ENCODE peak calls at places on chromosome 19, in six cellular contexts. One of them, this sample, is unnamed.

GRCh38 chr19:13297023-13297422 is 146.8 kb downstream of the IER2 start:
- DNase-seq in mammary epithelial cell: no peak
- DNase-seq in cardiac muscle cell: no peak
- DNase-seq in ascending aorta: no peak
- DNase-seq in NB4: no peak
- DNase-seq in endothelial cell of umbilical vein: no peak
- DNase-seq in this sample: no peak

GRCh38 chr19:5193192-5193591 is 147.4 kb downstream of the PTPRS start:
- DNase-seq in mammary epithelial cell: no peak
- DNase-seq in NB4: no peak
- DNase-seq in cardiac muscle cell: no peak
- DNase-seq in endothelial cell of umbilical vein: no peak
- DNase-seq in ascending aorta: no peak
- DNase-seq in this sample: no peak

GRCh38 chr19:3664879-3665642 is 35.2 kb downstream of the PIP5K1C start:
- DNase-seq in ascending aorta: no peak
- DNase-seq in endothelial cell of umbilical vein: no peak
- DNase-seq in cardiac muscle cell: no peak
- DNase-seq in mammary epithelial cell: no peak
- DNase-seq in NB4: no peak
- DNase-seq in this sample: no peak

GRCh38 chr19:38849746-38850230 is at the start of gene HNRNPL:
- DNase-seq in ascending aorta: no peak
- DNase-seq in cardiac muscle cell: no peak
- DNase-seq in mammary epithelial cell: no peak
- DNase-seq in NB4: no peak
- DNase-seq in endothelial cell of umbilical vein: no peak
- DNase-seq in this sample: peak; percentile 99

GRCh38 chr19:45331411-45331810 is 8.7 kb upstream of the CKM start:
- DNase-seq in cardiac muscle cell: no peak
- DNase-seq in NB4: no peak
- DNase-seq in ascending aorta: no peak
- DNase-seq in endothelial cell of umbilical vein: no peak
- DNase-seq in mammary epithelial cell: no peak
- DNase-seq in this sample: no peak

GRCh38 chr19:3367572-3368440 is 1.4 kb downstream of the NFIC start:
- DNase-seq in ascending aorta: no peak
- DNase-seq in mammary epithelial cell: peak; percentile 24
- DNase-seq in endothelial cell of umbilical vein: no peak
- DNase-seq in cardiac muscle cell: no peak
- DNase-seq in NB4: no peak
- DNase-seq in this sample: no peak

GRCh38 chr19:27741236-27741635 is 1471.7 kb downstream of the UQCRFS1 start:
- DNase-seq in mammary epithelial cell: no peak
- DNase-seq in endothelial cell of umbilical vein: no peak
- DNase-seq in ascending aorta: no peak
- DNase-seq in cardiac muscle cell: no peak
- DNase-seq in NB4: no peak
- DNase-seq in this sample: peak; percentile 11

GRCh38 chr19:6101991-6102390 is 8.3 kb downstream of the RFX2 start:
- DNase-seq in endothelial cell of umbilical vein: peak; percentile 21
- DNase-seq in mammary epithelial cell: no peak
- DNase-seq in NB4: peak; percentile 53
- DNase-seq in ascending aorta: no peak
- DNase-seq in cardiac muscle cell: no peak
- DNase-seq in this sample: no peak

GRCh38 chr19:14354445-14354844 is 26.8 kb upstream of the ADGRE5 start:
- DNase-seq in NB4: no peak
- DNase-seq in cardiac muscle cell: no peak
- DNase-seq in mammary epithelial cell: no peak
- DNase-seq in endothelial cell of umbilical vein: no peak
- DNase-seq in ascending aorta: no peak
- DNase-seq in this sample: no peak

GRCh38 chr19:53157601-53158000 is 1.3 kb downstream of the ZNF347 start:
- DNase-seq in cardiac muscle cell: peak; percentile 17
- DNase-seq in NB4: no peak
- DNase-seq in ascending aorta: no peak
- DNase-seq in mammary epithelial cell: peak; percentile 12
- DNase-seq in endothelial cell of umbilical vein: no peak
- DNase-seq in this sample: no peak

GRCh38 chr19:38031423-38031770 is 124.4 kb downstream of the SIPA1L3 start:
- DNase-seq in mammary epithelial cell: no peak
- DNase-seq in cardiac muscle cell: no peak
- DNase-seq in NB4: no peak
- DNase-seq in ascending aorta: no peak
- DNase-seq in endothelial cell of umbilical vein: peak; percentile 63
- DNase-seq in this sample: no peak

GRCh38 chr19:42216653-42217521 is 590 bp downstream of the DEDD2 start:
- DNase-seq in ascending aorta: no peak
- DNase-seq in mammary epithelial cell: peak; percentile 53
- DNase-seq in NB4: peak; percentile 49
- DNase-seq in endothelial cell of umbilical vein: peak; percentile 47
- DNase-seq in cardiac muscle cell: peak; percentile 74
- DNase-seq in this sample: no peak

GRCh38 chr19:51689751-51690358 is 3.3 kb upstream of the SPACA6 start:
- DNase-seq in NB4: no peak
- DNase-seq in mammary epithelial cell: no peak
- DNase-seq in ascending aorta: no peak
- DNase-seq in cardiac muscle cell: peak; percentile 85
- DNase-seq in endothelial cell of umbilical vein: peak; percentile 37
- DNase-seq in this sample: peak; percentile 39

GRCh38 chr19:36256064-36256463 is 41.2 kb downstream of the ZNF146 start:
- DNase-seq in ascending aorta: no peak
- DNase-seq in NB4: no peak
- DNase-seq in cardiac muscle cell: no peak
- DNase-seq in mammary epithelial cell: no peak
- DNase-seq in endothelial cell of umbilical vein: no peak
- DNase-seq in this sample: no peak

GRCh38 chr19:42352216-42352892 is 26.9 kb downstream of the MEGF8 start:
- DNase-seq in mammary epithelial cell: peak; percentile 2
- DNase-seq in endothelial cell of umbilical vein: no peak
- DNase-seq in ascending aorta: no peak
- DNase-seq in NB4: no peak
- DNase-seq in cardiac muscle cell: no peak
- DNase-seq in this sample: no peak

GRCh38 chr19:12166596-12166995 is 3.7 kb downstream of the ZNF136 start:
- DNase-seq in ascending aorta: no peak
- DNase-seq in cardiac muscle cell: no peak
- DNase-seq in mammary epithelial cell: no peak
- DNase-seq in endothelial cell of umbilical vein: no peak
- DNase-seq in NB4: no peak
- DNase-seq in this sample: no peak

GRCh38 chr19:55390461-55390880 is 4.7 kb downstream of the RPL28 start:
- DNase-seq in NB4: no peak
- DNase-seq in mammary epithelial cell: no peak
- DNase-seq in ascending aorta: no peak
- DNase-seq in cardiac muscle cell: no peak
- DNase-seq in endothelial cell of umbilical vein: no peak
- DNase-seq in this sample: no peak

GRCh38 chr19:16608290-16608704 is 19.7 kb downstream of the MED26 start:
- DNase-seq in endothelial cell of umbilical vein: peak; percentile 75
- DNase-seq in cardiac muscle cell: no peak
- DNase-seq in NB4: peak; percentile 38
- DNase-seq in ascending aorta: no peak
- DNase-seq in mammary epithelial cell: peak; percentile 64
- DNase-seq in this sample: no peak

GRCh38 chr19:28960986-28961705 is 251.8 kb downstream of the UQCRFS1 start:
- DNase-seq in endothelial cell of umbilical vein: no peak
- DNase-seq in mammary epithelial cell: peak; percentile 1
- DNase-seq in cardiac muscle cell: no peak
- DNase-seq in NB4: no peak
- DNase-seq in ascending aorta: no peak
- DNase-seq in this sample: no peak

GRCh38 chr19:38657633-38658222 is 10.3 kb downstream of the ACTN4 start:
- DNase-seq in mammary epithelial cell: peak; percentile 99
- DNase-seq in ascending aorta: no peak
- DNase-seq in endothelial cell of umbilical vein: peak; percentile 36
- DNase-seq in cardiac muscle cell: no peak
- DNase-seq in NB4: no peak
- DNase-seq in this sample: no peak

GRCh38 chr19:3062165-3063105 is at the start of gene TLE5:
- DNase-seq in ascending aorta: no peak
- DNase-seq in NB4: peak; percentile 54
- DNase-seq in mammary epithelial cell: no peak
- DNase-seq in cardiac muscle cell: peak; percentile 73
- DNase-seq in endothelial cell of umbilical vein: peak; percentile 28
- DNase-seq in this sample: peak; percentile 49

GRCh38 chr19:5992756-5993155 is 14.8 kb upstream of the RANBP3 start:
- DNase-seq in ascending aorta: no peak
- DNase-seq in mammary epithelial cell: no peak
- DNase-seq in endothelial cell of umbilical vein: no peak
- DNase-seq in NB4: no peak
- DNase-seq in cardiac muscle cell: no peak
- DNase-seq in this sample: no peak

GRCh38 chr19:33374406-33374703 is 846 bp downstream of the CEBPG start:
- DNase-seq in NB4: peak; percentile 35
- DNase-seq in endothelial cell of umbilical vein: no peak
- DNase-seq in mammary epithelial cell: peak; percentile 35
- DNase-seq in cardiac muscle cell: peak; percentile 42
- DNase-seq in ascending aorta: no peak
- DNase-seq in this sample: no peak

GRCh38 chr19:58091251-58091995 is 6.6 kb downstream of the ZSCAN18 start:
- DNase-seq in NB4: no peak
- DNase-seq in cardiac muscle cell: no peak
- DNase-seq in ascending aorta: no peak
- DNase-seq in mammary epithelial cell: no peak
- DNase-seq in endothelial cell of umbilical vein: no peak
- DNase-seq in this sample: no peak

GRCh38 chr19:37902668-37903067 is 3.7 kb downstream of the WDR87 start:
- DNase-seq in NB4: peak; percentile 76
- DNase-seq in ascending aorta: no peak
- DNase-seq in endothelial cell of umbilical vein: peak; percentile 73
- DNase-seq in cardiac muscle cell: peak; percentile 95
- DNase-seq in mammary epithelial cell: peak; percentile 66
- DNase-seq in this sample: peak; percentile 85

GRCh38 chr19:31296741-31297390 is 52.4 kb downstream of the TSHZ3 start:
- DNase-seq in endothelial cell of umbilical vein: no peak
- DNase-seq in cardiac muscle cell: no peak
- DNase-seq in ascending aorta: no peak
- DNase-seq in mammary epithelial cell: no peak
- DNase-seq in NB4: no peak
- DNase-seq in this sample: no peak

GRCh38 chr19:55603581-55604292 is 1.7 kb upstream of the ZNF865 start:
- DNase-seq in ascending aorta: no peak
- DNase-seq in NB4: no peak
- DNase-seq in mammary epithelial cell: no peak
- DNase-seq in cardiac muscle cell: no peak
- DNase-seq in endothelial cell of umbilical vein: no peak
- DNase-seq in this sample: no peak

GRCh38 chr19:10620786-10621185 is 4.6 kb upstream of the SLC44A2 start:
- DNase-seq in cardiac muscle cell: no peak
- DNase-seq in ascending aorta: no peak
- DNase-seq in endothelial cell of umbilical vein: no peak
- DNase-seq in mammary epithelial cell: no peak
- DNase-seq in NB4: no peak
- DNase-seq in this sample: no peak

GRCh38 chr19:10621966-10622365 is 3.4 kb upstream of the SLC44A2 start:
- DNase-seq in mammary epithelial cell: no peak
- DNase-seq in ascending aorta: no peak
- DNase-seq in endothelial cell of umbilical vein: no peak
- DNase-seq in NB4: no peak
- DNase-seq in cardiac muscle cell: no peak
- DNase-seq in this sample: no peak

GRCh38 chr19:10624585-10624984 is 768 bp upstream of the SLC44A2 start:
- DNase-seq in cardiac muscle cell: no peak
- DNase-seq in mammary epithelial cell: no peak
- DNase-seq in ascending aorta: no peak
- DNase-seq in NB4: no peak
- DNase-seq in endothelial cell of umbilical vein: no peak
- DNase-seq in this sample: no peak

GRCh38 chr19:10625003-10625761 is at the start of gene SLC44A2:
- DNase-seq in cardiac muscle cell: peak; percentile 91
- DNase-seq in ascending aorta: no peak
- DNase-seq in endothelial cell of umbilical vein: peak; percentile 41
- DNase-seq in mammary epithelial cell: peak; percentile 77
- DNase-seq in NB4: no peak
- DNase-seq in this sample: peak; percentile 85

GRCh38 chr19:10625762-10626138 is 397 bp downstream of the SLC44A2 start:
- DNase-seq in endothelial cell of umbilical vein: no peak
- DNase-seq in cardiac muscle cell: no peak
- DNase-seq in ascending aorta: no peak
- DNase-seq in mammary epithelial cell: no peak
- DNase-seq in NB4: no peak
- DNase-seq in this sample: no peak
- H3K4me3 ChIP-seq in endothelial cell of umbilical vein: peak overlapping the region; percentile 33
- H3K4me3 ChIP-seq in cardiac muscle cell: peak overlapping the region; percentile 51
- H3K4me3 ChIP-seq in ascending aorta: peak overlapping the region; percentile 67
- H3K4me3 ChIP-seq in mammary epithelial cell: peak overlapping the region; percentile 88
- H3K4me3 ChIP-seq in NB4: no peak overlapping the region
- H3K4me3 ChIP-seq in this sample: peak overlapping the region; percentile 71

GRCh38 chr19:725461-726089 is 16.8 kb downstream of the PALM start:
- DNase-seq in cardiac muscle cell: no peak
- DNase-seq in NB4: no peak
- DNase-seq in mammary epithelial cell: no peak
- DNase-seq in ascending aorta: no peak
- DNase-seq in endothelial cell of umbilical vein: no peak
- DNase-seq in this sample: no peak
- TF ChIP-seq CTCF in cardiac muscle cell: no peak
- TF ChIP-seq CTCF in NB4: no peak
- TF ChIP-seq CTCF in mammary epithelial cell: no peak
- TF ChIP-seq CTCF in ascending aorta: no peak
- TF ChIP-seq CTCF in endothelial cell of umbilical vein: no peak
- TF ChIP-seq CTCF in this sample: no peak

GRCh38 chr19:46860846-46861690 is at the start of gene ARHGAP35:
- DNase-seq in endothelial cell of umbilical vein: no peak
- DNase-seq in ascending aorta: no peak
- DNase-seq in NB4: peak; percentile 68
- DNase-seq in cardiac muscle cell: no peak
- DNase-seq in mammary epithelial cell: no peak
- DNase-seq in this sample: no peak
- H3K4me3 ChIP-seq in endothelial cell of umbilical vein: peak within 1 kb of the TSS; percentile 81
- H3K4me3 ChIP-seq in ascending aorta: peak within 1 kb of the TSS; percentile 85
- H3K4me3 ChIP-seq in NB4: peak within 1 kb of the TSS; percentile 84
- H3K4me3 ChIP-seq in cardiac muscle cell: peak within 1 kb of the TSS; percentile 66
- H3K4me3 ChIP-seq in mammary epithelial cell: peak within 1 kb of the TSS; percentile 76
- H3K4me3 ChIP-seq in this sample: peak within 1 kb of the TSS; percentile 79

GRCh38 chr19:43409415-43409814 is 5.3 kb upstream of the TEX101 start:
- DNase-seq in ascending aorta: no peak
- DNase-seq in cardiac muscle cell: no peak
- DNase-seq in mammary epithelial cell: no peak
- DNase-seq in endothelial cell of umbilical vein: no peak
- DNase-seq in NB4: no peak
- DNase-seq in this sample: no peak

GRCh38 chr19:43407416-43408005 is 7.2 kb upstream of the TEX101 start:
- DNase-seq in cardiac muscle cell: no peak
- DNase-seq in ascending aorta: no peak
- DNase-seq in NB4: no peak
- DNase-seq in mammary epithelial cell: no peak
- DNase-seq in endothelial cell of umbilical vein: no peak
- DNase-seq in this sample: no peak

GRCh38 chr19:43412441-43412840 is 2.2 kb upstream of the TEX101 start:
- DNase-seq in NB4: no peak
- DNase-seq in mammary epithelial cell: no peak
- DNase-seq in endothelial cell of umbilical vein: no peak
- DNase-seq in cardiac muscle cell: no peak
- DNase-seq in ascending aorta: no peak
- DNase-seq in this sample: no peak

GRCh38 chr19:43406297-43406696 is 8.4 kb upstream of the TEX101 start:
- DNase-seq in endothelial cell of umbilical vein: no peak
- DNase-seq in NB4: no peak
- DNase-seq in mammary epithelial cell: no peak
- DNase-seq in cardiac muscle cell: no peak
- DNase-seq in ascending aorta: no peak
- DNase-seq in this sample: no peak

GRCh38 chr19:43408043-43408442 is 6.6 kb upstream of the TEX101 start:
- DNase-seq in mammary epithelial cell: no peak
- DNase-seq in cardiac muscle cell: no peak
- DNase-seq in NB4: no peak
- DNase-seq in ascending aorta: no peak
- DNase-seq in endothelial cell of umbilical vein: no peak
- DNase-seq in this sample: no peak
- TF ChIP-seq CTCF in mammary epithelial cell: no peak
- TF ChIP-seq CTCF in cardiac muscle cell: no peak
- TF ChIP-seq CTCF in NB4: no peak
- TF ChIP-seq CTCF in ascending aorta: no peak
- TF ChIP-seq CTCF in endothelial cell of umbilical vein: no peak
- TF ChIP-seq CTCF in this sample: no peak